ENCODE peak calls at places on chromosomes 12 and 14, in ten cellular contexts. V is tibial artery; P is brain microvascular endothelial cell; A is lung; I is CD4-positive, alpha-beta T cell; L is CD4-positive, CD25-positive, alpha-beta regulatory T cell; C is CD8-positive, alpha-beta memory T cell; F is endodermal cell; T is substantia nigra; S is neuronal stem cell. Z is an unnamed sample.

GRCh38 chr14:65959563-65960024 is 526.6 kb upstream of the CCDC196 start:
- DNase-seq in V (no peak), P (no peak), A (no peak), I (no peak), L (no peak), C (no peak), F (no peak), T (no peak), S (no peak), Z (no peak)

GRCh38 chr14:75249251-75249957 is 29.2 kb upstream of the FOS start:
- DNase-seq in V (no peak), P (no peak), A (no peak), I (peak; percentile 71), L (peak; percentile 91), C (peak; percentile 96), F (no peak), T (no peak), S (no peak), Z (no peak)

GRCh38 chr14:93137864-93138263 is 22.1 kb upstream of the ITPK1 start:
- DNase-seq in V (no peak), P (no peak), A (peak; percentile 61), I (no peak), L (no peak), C (no peak), F (peak; percentile 52), T (no peak), S (no peak), Z (no peak)

GRCh38 chr14:96852823-96853422 is 55.7 kb downstream of the VRK1 start:
- DNase-seq in V (no peak), P (peak; percentile 54), A (no peak), I (no peak), L (peak; percentile 53), C (no peak), F (no peak), T (no peak), S (no peak), Z (peak; percentile 22)

GRCh38 chr12:31618228-31619025 is 27.5 kb upstream of the DENND5B start:
- DNase-seq in V (no peak), P (peak; percentile 53), A (no peak), I (no peak), L (no peak), C (no peak), F (no peak), T (no peak), S (no peak), Z (no peak)

GRCh38 chr14:79062226-79062625 is 892.1 kb downstream of the NRXN3 start:
- DNase-seq in V (no peak), P (no peak), A (no peak), I (no peak), L (no peak), C (no peak), F (no peak), T (no peak), S (no peak), Z (no peak)

GRCh38 chr12:16453319-16453718 is 105.9 kb downstream of the MGST1 start:
- DNase-seq in V (no peak), P (no peak), A (no peak), I (no peak), L (no peak), C (no peak), F (no peak), T (no peak), S (no peak), Z (no peak)

GRCh38 chr12:106446429-106447092 is 89.0 kb downstream of the POLR3B start:
- DNase-seq in V (no peak), P (no peak), A (no peak), I (no peak), L (no peak), C (no peak), F (no peak), T (no peak), S (peak; percentile 18), Z (no peak)

GRCh38 chr12:70994217-70994788 is 73.8 kb upstream of the PTPRR start:
- DNase-seq in V (no peak), P (peak; percentile 41), A (no peak), I (no peak), L (no peak), C (no peak), F (no peak), T (no peak), S (no peak), Z (no peak)

GRCh38 chr12:100656806-100657205 is 83.3 kb downstream of the GAS2L3 start:
- DNase-seq in V (no peak), P (no peak), A (no peak), I (no peak), L (no peak), C (no peak), F (no peak), T (no peak), S (peak; percentile 33), Z (no peak)

GRCh38 chr12:92078167-92079053 is 67.2 kb downstream of the BTG1 start:
- DNase-seq in V (peak; percentile 38), P (peak; percentile 98), A (no peak), I (no peak), L (no peak), C (no peak), F (no peak), T (no peak), S (no peak), Z (peak; percentile 60)
- H3K27ac ChIP-seq in V (peak overlapping the region; percentile 31), P (peak overlapping the region; percentile 96), A (peak overlapping the region; percentile 50), I (no peak overlapping the region), L (no peak overlapping the region), C (no peak overlapping the region), F (no peak overlapping the region), T (no peak overlapping the region), S (no peak overlapping the region), Z (no peak overlapping the region)

DNA sequence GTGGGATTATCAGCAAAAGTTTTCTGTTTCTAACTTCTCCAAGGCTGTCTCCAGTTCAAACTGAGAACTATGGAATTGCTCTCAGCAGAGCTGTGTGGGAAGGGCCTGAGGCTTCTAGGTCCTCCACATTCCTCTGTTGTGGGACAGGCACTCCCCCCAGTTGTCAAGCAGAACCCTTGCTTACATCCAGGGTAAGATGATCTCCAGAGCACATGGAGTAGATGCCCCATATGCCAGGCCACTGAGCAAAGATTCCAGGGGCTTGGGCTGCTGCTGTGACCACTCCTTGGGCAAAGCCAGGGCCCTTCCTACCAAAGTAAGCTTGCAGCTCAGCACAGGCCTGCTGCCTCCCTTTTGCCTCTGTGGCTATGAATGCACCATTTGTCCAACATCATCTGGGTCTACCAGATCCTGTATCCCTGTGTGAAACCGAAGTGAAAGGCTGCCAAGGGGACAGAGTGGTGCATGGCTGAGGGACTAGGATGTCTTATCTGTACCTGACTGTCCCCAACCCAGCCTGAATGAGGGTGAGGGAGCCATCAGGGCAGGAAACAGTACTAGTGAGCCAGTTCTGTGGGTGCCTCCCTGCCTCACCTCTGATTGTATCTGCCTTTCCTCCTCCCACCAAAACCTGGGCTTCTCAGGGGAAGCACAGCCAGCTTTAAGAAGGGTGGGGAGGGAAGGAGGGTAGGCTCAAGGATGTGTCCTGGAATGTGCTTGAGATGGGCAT is 13.1 kb upstream of the ESPL1 start:
- DNase-seq in V (no peak), P (no peak), A (no peak), I (no peak), L (peak; percentile 57), C (no peak), F (no peak), T (no peak), S (no peak), Z (no peak)
- H3K27ac ChIP-seq in V (no peak overlapping the region), P (no peak overlapping the region), A (no peak overlapping the region), I (no peak overlapping the region), L (no peak overlapping the region), C (no peak overlapping the region), F (no peak overlapping the region), T (no peak overlapping the region), S (no peak overlapping the region), Z (peak overlapping the region; percentile 27)

DNA sequence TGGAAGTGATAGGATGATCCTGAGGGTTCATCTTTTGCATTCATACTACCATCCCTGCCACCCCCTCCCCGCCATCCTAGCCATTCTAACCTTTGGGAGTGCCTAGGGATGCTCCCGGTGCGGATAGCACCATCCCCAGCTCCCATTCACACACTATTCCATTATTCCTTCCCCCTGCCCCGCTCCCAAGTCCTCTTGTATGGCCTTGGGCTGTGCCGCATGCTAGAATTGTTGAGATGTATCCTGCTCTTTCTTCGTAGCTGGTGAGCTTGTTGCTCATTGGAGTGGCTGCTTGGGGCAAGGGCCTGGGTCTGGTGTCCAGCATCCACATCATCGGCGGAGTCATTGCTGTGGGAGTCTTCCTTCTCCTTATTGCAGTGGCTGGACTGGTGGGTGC is 644 bp downstream of the TSPAN31 start:
- DNase-seq in V (no peak), P (no peak), A (no peak), I (no peak), L (no peak), C (peak; percentile 45), F (peak; percentile 71), T (no peak), S (no peak), Z (no peak)
- H3K27ac ChIP-seq in V (peak overlapping the region; percentile 98), P (peak overlapping the region; percentile 99), A (peak overlapping the region; percentile 86), I (peak overlapping the region; percentile 84), L (peak overlapping the region; percentile 93), C (peak overlapping the region; percentile 89), F (no peak overlapping the region), T (peak overlapping the region; percentile 98), S (no peak overlapping the region), Z (peak overlapping the region; percentile 92)

GRCh38 chr12:47021298-47021697 is 58.1 kb upstream of the PCED1B start:
- DNase-seq in V (no peak), P (peak; percentile 90), A (no peak), I (no peak), L (peak; percentile 65), C (no peak), F (no peak), T (no peak), S (peak; percentile 65), Z (peak; percentile 72)
- H3K27ac ChIP-seq in V (no peak overlapping the region), P (peak overlapping the region; percentile 57), A (no peak overlapping the region), I (no peak overlapping the region), L (no peak overlapping the region), C (no peak overlapping the region), F (no peak overlapping the region), T (no peak overlapping the region), S (no peak overlapping the region), Z (no peak overlapping the region)